ENCODE peak calls at places on chromosome 12, in ten cellular contexts. I, H, J, W, A, F, K, O, N and U are unnamed samples.

GRCh38 chr12:13088503-13088902 is 15.0 kb downstream of the GSG1 start:
- DNase-seq in I (no peak), H (no peak), J (no peak), W (no peak), A (no peak), F (no peak), K (no peak), O (no peak), N (no peak), U (no peak)

GRCh38 chr12:13175499-13175898 is 21.0 kb upstream of the EMP1 start:
- DNase-seq in I (no peak), H (no peak), J (no peak), W (peak), A (no peak), F (no peak), K (no peak), O (no peak), N (no peak), U (no peak)

GRCh38 chr12:111780166-111780565 is 13.4 kb downstream of the ALDH2 start:
- DNase-seq in I (no peak), H (no peak), J (no peak), W (no peak), A (no peak), F (no peak), K (no peak), O (no peak), N (no peak), U (no peak)

GRCh38 chr12:69238589-69239285 is 632 bp upstream of the CPSF6 start:
- DNase-seq in I (peak), H (no peak), J (no peak), W (no peak), A (no peak), F (no peak), K (no peak), O (no peak), N (no peak), U (no peak)

GRCh38 chr12:34377243-34378035 is 355.1 kb downstream of the ALG10 start:
- DNase-seq in I (no peak), H (no peak), J (no peak), W (no peak), A (no peak), F (no peak), K (no peak), O (no peak), N (no peak), U (no peak)

GRCh38 chr12:42862055-42862454 is 272.5 kb upstream of the PRICKLE1 start:
- DNase-seq in I (no peak), H (no peak), J (no peak), W (no peak), A (no peak), F (no peak), K (no peak), O (no peak), N (peak), U (no peak)

GRCh38 chr12:65879878-65880277 is 55.6 kb downstream of the HMGA2 start:
- DNase-seq in I (no peak), H (no peak), J (peak), W (no peak), A (no peak), F (no peak), K (no peak), O (no peak), N (peak), U (no peak)

GRCh38 chr12:38713294-38713693 is 192.1 kb downstream of the CPNE8 start:
- DNase-seq in I (no peak), H (no peak), J (no peak), W (no peak), A (no peak), F (no peak), K (no peak), O (no peak), N (no peak), U (no peak)

GRCh38 chr12:124538194-124539082 is 29.0 kb downstream of the NCOR2 start:
- DNase-seq in I (no peak), H (no peak), J (no peak), W (no peak), A (no peak), F (no peak), K (peak), O (no peak), N (no peak), U (no peak)

GRCh38 chr12:19005257-19005801 is 124.2 kb upstream of the PLEKHA5 start:
- DNase-seq in I (no peak), H (no peak), J (no peak), W (no peak), A (no peak), F (no peak), K (peak), O (no peak), N (no peak), U (no peak)

GRCh38 chr12:71411635-71412034 is 28.0 kb upstream of the LGR5 start:
- DNase-seq in I (no peak), H (no peak), J (no peak), W (no peak), A (no peak), F (no peak), K (no peak), O (no peak), N (no peak), U (no peak)

GRCh38 chr12:122917508-122918227 is 21.7 kb upstream of the VPS37B start:
- DNase-seq in I (no peak), H (no peak), J (no peak), W (peak), A (peak), F (no peak), K (peak), O (peak), N (no peak), U (no peak)

GRCh38 chr12:43069768-43070221 is 480.2 kb upstream of the PRICKLE1 start:
- DNase-seq in I (no peak), H (no peak), J (no peak), W (no peak), A (no peak), F (no peak), K (no peak), O (peak), N (no peak), U (no peak)

GRCh38 chr12:120598674-120599463 is 17.7 kb upstream of the POP5 start:
- DNase-seq in I (no peak), H (no peak), J (no peak), W (peak), A (no peak), F (peak), K (no peak), O (no peak), N (no peak), U (no peak)

GRCh38 chr12:10632226-10632625 is 18.8 kb upstream of the MAGOHB start:
- DNase-seq in I (no peak), H (no peak), J (no peak), W (no peak), A (no peak), F (no peak), K (no peak), O (no peak), N (no peak), U (no peak)

GRCh38 chr12:54393350-54393655 is 8.8 kb upstream of the ZNF385A start:
- DNase-seq in I (no peak), H (no peak), J (no peak), W (no peak), A (no peak), F (no peak), K (no peak), O (no peak), N (no peak), U (no peak)

GRCh38 chr12:14279845-14280244 is 85.6 kb upstream of the ATF7IP start:
- DNase-seq in I (no peak), H (no peak), J (no peak), W (no peak), A (no peak), F (no peak), K (no peak), O (no peak), N (no peak), U (no peak)

GRCh38 chr12:14280921-14281320 is 84.6 kb upstream of the ATF7IP start:
- DNase-seq in I (peak), H (no peak), J (no peak), W (no peak), A (no peak), F (peak), K (no peak), O (no peak), N (no peak), U (no peak)

GRCh38 chr12:14281539-14281938 is 83.9 kb upstream of the ATF7IP start:
- DNase-seq in I (no peak), H (no peak), J (no peak), W (no peak), A (no peak), F (no peak), K (no peak), O (no peak), N (no peak), U (no peak)

GRCh38 chr12:14283489-14284144 is 81.9 kb upstream of the ATF7IP start:
- DNase-seq in I (peak), H (no peak), J (no peak), W (no peak), A (no peak), F (no peak), K (no peak), O (no peak), N (no peak), U (no peak)

DNA sequence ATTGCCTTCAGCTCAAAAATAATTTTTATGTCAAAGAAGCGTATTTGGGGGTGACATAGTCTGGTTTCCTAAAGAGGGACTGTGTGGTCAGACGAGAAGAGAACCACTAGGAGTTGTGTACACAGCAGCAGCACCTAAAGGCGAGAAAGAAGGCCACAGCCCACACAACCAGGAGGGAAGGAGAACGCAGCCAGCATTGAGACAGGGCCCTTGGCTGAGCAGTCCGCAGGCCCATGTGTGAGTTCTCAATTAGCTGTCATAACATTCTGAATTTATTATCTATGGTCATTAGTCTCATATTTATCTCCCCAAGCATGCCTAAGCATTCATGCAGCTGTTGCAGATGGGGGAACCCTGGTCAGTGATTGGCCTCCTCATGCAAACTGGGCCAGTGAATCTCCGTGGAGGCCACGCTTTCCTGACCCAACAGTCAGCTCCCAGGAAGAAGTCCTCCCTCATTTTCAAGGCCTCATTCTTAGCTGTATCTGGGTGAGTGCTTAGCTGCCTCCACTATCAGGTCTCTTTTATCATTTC is 81.2 kb upstream of the ATF7IP start:
- DNase-seq in I (peak), H (no peak), J (no peak), W (peak), A (no peak), F (no peak), K (peak), O (no peak), N (no peak), U (no peak)
- H3K27ac ChIP-seq in I (peak), H (no peak), J (peak), W (peak), A (no peak), F (no peak), K (peak), O (no peak), N (no peak), U (no peak)

GRCh38 chr12:93742086-93742934 is 65.1 kb downstream of the CRADD start:
- DNase-seq in I (no peak), H (peak), J (peak), W (peak), A (peak), F (peak), K (peak), O (peak), N (peak), U (no peak)
- H3K27ac ChIP-seq in I (no peak), H (peak), J (peak), W (peak), A (peak), F (peak), K (peak), O (peak), N (no peak), U (no peak)

GRCh38 chr12:82524636-82525035 is 162.1 kb upstream of the TMTC2 start:
- DNase-seq in I (no peak), H (no peak), J (no peak), W (no peak), A (no peak), F (no peak), K (no peak), O (no peak), N (no peak), U (no peak)

GRCh38 chr12:82529096-82529495 is 157.6 kb upstream of the TMTC2 start:
- DNase-seq in I (no peak), H (no peak), J (no peak), W (no peak), A (no peak), F (no peak), K (no peak), O (no peak), N (no peak), U (no peak)

GRCh38 chr12:82525616-82526015 is 161.1 kb upstream of the TMTC2 start:
- DNase-seq in I (no peak), H (no peak), J (no peak), W (no peak), A (no peak), F (no peak), K (no peak), O (no peak), N (no peak), U (no peak)

GRCh38 chr12:82529954-82530353 is 156.8 kb upstream of the TMTC2 start:
- DNase-seq in I (no peak), H (no peak), J (no peak), W (no peak), A (no peak), F (no peak), K (no peak), O (no peak), N (no peak), U (no peak)

DNA sequence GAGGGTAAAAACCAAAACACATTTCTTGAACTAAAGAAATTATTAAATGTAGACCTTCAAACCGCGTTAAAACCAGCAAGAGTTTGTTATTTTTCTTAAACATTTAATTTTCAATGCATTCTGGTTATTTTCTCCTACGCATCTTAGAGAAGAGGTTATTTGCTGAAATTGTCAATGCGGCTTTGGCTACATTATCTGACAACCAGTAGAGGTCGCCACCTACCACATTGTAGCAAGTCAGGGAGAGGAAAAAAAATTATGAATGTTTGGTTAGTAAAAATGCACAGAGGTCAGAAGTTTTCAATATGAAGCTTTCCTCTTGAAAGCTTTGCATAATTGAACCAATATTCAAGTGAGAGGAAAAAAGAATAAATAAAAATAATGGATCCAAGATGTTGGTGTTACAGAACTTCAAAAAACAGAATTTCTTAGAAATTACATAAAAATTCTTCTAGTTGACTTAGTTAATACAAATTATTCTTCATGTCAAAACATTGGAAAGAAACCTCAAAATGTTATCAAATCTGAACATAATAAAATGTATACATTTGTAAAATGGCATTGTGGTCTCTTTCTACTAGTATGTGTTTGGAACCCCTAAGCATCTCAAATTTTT is 159.4 kb upstream of the TMTC2 start:
- DNase-seq in I (peak), H (no peak), J (peak), W (peak), A (no peak), F (peak), K (peak), O (no peak), N (peak), U (peak)
- H3K27ac ChIP-seq in I (no peak), H (no peak), J (no peak), W (no peak), A (no peak), F (no peak), K (no peak), O (no peak), N (no peak), U (no peak)

DNA sequence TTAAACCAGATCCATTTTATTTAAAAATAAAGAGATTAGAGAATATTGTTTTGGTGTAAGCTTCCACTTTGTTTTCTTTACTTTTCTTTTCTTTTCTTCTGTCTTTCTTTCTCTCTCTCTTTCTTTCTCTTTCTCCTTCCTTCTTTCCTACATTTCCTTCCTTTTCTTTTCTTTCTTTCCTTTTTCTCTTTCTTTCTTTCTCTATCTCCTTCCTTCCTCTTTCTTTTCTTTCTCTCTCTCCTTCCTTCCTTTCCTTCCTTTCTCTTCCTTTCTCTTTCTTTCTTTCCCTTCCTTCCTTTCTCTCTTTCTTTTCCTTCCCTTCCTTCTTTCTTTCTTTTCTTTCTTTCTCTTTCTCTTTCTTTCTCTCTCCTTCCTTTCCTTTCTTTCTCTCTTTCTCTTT is 100.8 kb downstream of the TMTC3 start:
- DNase-seq in I (no peak), H (no peak), J (no peak), W (no peak), A (no peak), F (no peak), K (no peak), O (no peak), N (no peak), U (no peak)
- H3K27ac ChIP-seq in I (no peak), H (no peak), J (no peak), W (no peak), A (no peak), F (no peak), K (no peak), O (no peak), N (no peak), U (no peak)

GRCh38 chr12:6530576-6531260 is 3.6 kb upstream of the GAPDH start:
- DNase-seq in I (no peak), H (no peak), J (no peak), W (no peak), A (no peak), F (no peak), K (no peak), O (no peak), N (no peak), U (no peak)
- H3K27ac ChIP-seq in I (no peak), H (no peak), J (no peak), W (peak), A (no peak), F (no peak), K (peak), O (no peak), N (no peak), U (peak)

GRCh38 chr12:75646329-75646940 is 135.0 kb upstream of the KRR1 start:
- DNase-seq in I (no peak), H (no peak), J (no peak), W (no peak), A (no peak), F (no peak), K (peak), O (no peak), N (no peak), U (no peak)

GRCh38 chr12:75648856-75649255 is 137.4 kb upstream of the KRR1 start:
- DNase-seq in I (no peak), H (no peak), J (no peak), W (no peak), A (no peak), F (no peak), K (no peak), O (no peak), N (no peak), U (no peak)

GRCh38 chr12:75655233-75655879 is 143.9 kb upstream of the KRR1 start:
- DNase-seq in I (no peak), H (no peak), J (no peak), W (no peak), A (no peak), F (no peak), K (no peak), O (no peak), N (no peak), U (no peak)

GRCh38 chr12:75650100-75650499 is 138.7 kb upstream of the KRR1 start:
- DNase-seq in I (no peak), H (no peak), J (no peak), W (no peak), A (no peak), F (no peak), K (no peak), O (no peak), N (no peak), U (no peak)

GRCh38 chr12:75650989-75651695 is 139.7 kb upstream of the KRR1 start:
- DNase-seq in I (no peak), H (no peak), J (no peak), W (no peak), A (no peak), F (no peak), K (no peak), O (no peak), N (no peak), U (no peak)
- H3K27ac ChIP-seq in I (no peak), H (no peak), J (no peak), W (no peak), A (no peak), F (no peak), K (no peak), O (no peak), N (no peak), U (no peak)

GRCh38 chr12:107092669-107093546 is 441 bp downstream of the CRY1 start:
- DNase-seq in I (no peak), H (peak), J (no peak), W (peak), A (peak), F (peak), K (peak), O (no peak), N (peak), U (no peak)
- H3K27ac ChIP-seq in I (no peak), H (peak), J (peak), W (peak), A (peak), F (peak), K (peak), O (peak), N (peak), U (peak)

DNA sequence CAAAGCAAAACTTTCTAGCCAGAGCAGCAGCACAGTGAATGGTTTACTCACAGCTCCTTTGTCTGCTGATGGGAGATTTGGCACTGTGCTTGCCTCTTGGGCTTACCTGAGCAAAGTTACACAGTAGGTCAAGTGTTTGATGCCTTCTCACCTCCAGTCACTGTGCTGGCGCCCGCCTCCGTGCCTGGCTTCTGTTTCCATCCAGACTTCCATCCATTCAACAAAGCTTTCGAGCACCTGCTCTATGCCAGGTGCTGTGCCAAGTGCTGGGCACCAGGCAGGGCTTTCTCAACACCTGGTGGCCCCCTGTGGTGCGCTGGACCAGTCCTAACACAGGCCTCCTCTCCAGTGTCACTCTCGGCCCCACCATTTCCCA is 199.2 kb upstream of the EEA1 start:
- DNase-seq in I (no peak), H (no peak), J (no peak), W (no peak), A (no peak), F (no peak), K (no peak), O (no peak), N (no peak), U (no peak)
- H3K27ac ChIP-seq in I (no peak), H (no peak), J (no peak), W (peak), A (peak), F (no peak), K (peak), O (peak), N (no peak), U (no peak)